ENCODE peak calls at places on chromosome 18, in eight cellular contexts. One of them, this sample, is unnamed.

GRCh38 chr18:52045946-52046345 is 294.1 kb upstream of the DCC start:
- DNase-seq in AG08395: no peak
- DNase-seq in mucosa of descending colon: no peak
- DNase-seq in activated effector memory CD4-positive, alpha-beta T cell treated with anti-CD3 and anti-CD28 coated beads, Interleukin-2, amount 50 U/mL, for 16 hours: no peak
- DNase-seq in OCI-LY7: no peak
- DNase-seq in NCI-H2081: no peak
- DNase-seq in lung: no peak
- DNase-seq in right lobe of liver: no peak
- DNase-seq in this sample: no peak

GRCh38 chr18:63213331-63213900 is 106.2 kb downstream of the BCL2 start:
- DNase-seq in AG08395: no peak
- DNase-seq in mucosa of descending colon: no peak
- DNase-seq in activated effector memory CD4-positive, alpha-beta T cell treated with anti-CD3 and anti-CD28 coated beads, Interleukin-2, amount 50 U/mL, for 16 hours: no peak
- DNase-seq in OCI-LY7: no peak
- DNase-seq in NCI-H2081: no peak
- DNase-seq in lung: no peak
- DNase-seq in right lobe of liver: no peak
- DNase-seq in this sample: no peak

GRCh38 chr18:26089247-26090129 is 925 bp downstream of the SS18 start:
- DNase-seq in AG08395: peak; percentile 2
- DNase-seq in mucosa of descending colon: peak; percentile 24
- DNase-seq in activated effector memory CD4-positive, alpha-beta T cell treated with anti-CD3 and anti-CD28 coated beads, Interleukin-2, amount 50 U/mL, for 16 hours: no peak
- DNase-seq in OCI-LY7: peak; percentile 41
- DNase-seq in NCI-H2081: peak; percentile 13
- DNase-seq in lung: no peak
- DNase-seq in right lobe of liver: no peak
- DNase-seq in this sample: no peak

GRCh38 chr18:58213445-58213844 is 169.4 kb downstream of the NEDD4L start:
- DNase-seq in AG08395: peak; percentile 85
- DNase-seq in mucosa of descending colon: no peak
- DNase-seq in activated effector memory CD4-positive, alpha-beta T cell treated with anti-CD3 and anti-CD28 coated beads, Interleukin-2, amount 50 U/mL, for 16 hours: no peak
- DNase-seq in OCI-LY7: no peak
- DNase-seq in NCI-H2081: no peak
- DNase-seq in lung: no peak
- DNase-seq in right lobe of liver: no peak
- DNase-seq in this sample: no peak

GRCh38 chr18:41809652-41810051 is 145.4 kb upstream of the PIK3C3 start:
- DNase-seq in AG08395: no peak
- DNase-seq in mucosa of descending colon: no peak
- DNase-seq in activated effector memory CD4-positive, alpha-beta T cell treated with anti-CD3 and anti-CD28 coated beads, Interleukin-2, amount 50 U/mL, for 16 hours: no peak
- DNase-seq in OCI-LY7: no peak
- DNase-seq in NCI-H2081: no peak
- DNase-seq in lung: no peak
- DNase-seq in right lobe of liver: no peak
- DNase-seq in this sample: no peak

GRCh38 chr18:48740846-48741485 is 202.1 kb downstream of the CTIF start:
- DNase-seq in AG08395: no peak
- DNase-seq in mucosa of descending colon: no peak
- DNase-seq in activated effector memory CD4-positive, alpha-beta T cell treated with anti-CD3 and anti-CD28 coated beads, Interleukin-2, amount 50 U/mL, for 16 hours: no peak
- DNase-seq in OCI-LY7: no peak
- DNase-seq in NCI-H2081: no peak
- DNase-seq in lung: no peak
- DNase-seq in right lobe of liver: peak; percentile 21
- DNase-seq in this sample: no peak

GRCh38 chr18:43279015-43279758 is 1.9 kb upstream of the SYT4 start:
- DNase-seq in AG08395: no peak
- DNase-seq in mucosa of descending colon: no peak
- DNase-seq in activated effector memory CD4-positive, alpha-beta T cell treated with anti-CD3 and anti-CD28 coated beads, Interleukin-2, amount 50 U/mL, for 16 hours: no peak
- DNase-seq in OCI-LY7: peak; percentile 5
- DNase-seq in NCI-H2081: peak; percentile 97
- DNase-seq in lung: no peak
- DNase-seq in right lobe of liver: no peak
- DNase-seq in this sample: no peak

GRCh38 chr18:2924920-2925319 is 78.1 kb downstream of the EMILIN2 start:
- DNase-seq in AG08395: no peak
- DNase-seq in mucosa of descending colon: no peak
- DNase-seq in activated effector memory CD4-positive, alpha-beta T cell treated with anti-CD3 and anti-CD28 coated beads, Interleukin-2, amount 50 U/mL, for 16 hours: no peak
- DNase-seq in OCI-LY7: no peak
- DNase-seq in NCI-H2081: no peak
- DNase-seq in lung: no peak
- DNase-seq in right lobe of liver: no peak
- DNase-seq in this sample: no peak

GRCh38 chr18:8657873-8658521 is 47.4 kb upstream of the MTCL1 start:
- DNase-seq in AG08395: no peak
- DNase-seq in mucosa of descending colon: no peak
- DNase-seq in activated effector memory CD4-positive, alpha-beta T cell treated with anti-CD3 and anti-CD28 coated beads, Interleukin-2, amount 50 U/mL, for 16 hours: no peak
- DNase-seq in OCI-LY7: no peak
- DNase-seq in NCI-H2081: peak; percentile 40
- DNase-seq in lung: no peak
- DNase-seq in right lobe of liver: no peak
- DNase-seq in this sample: no peak

GRCh38 chr18:46310258-46310657 is 206.1 kb downstream of the HAUS1 start:
- DNase-seq in AG08395: no peak
- DNase-seq in mucosa of descending colon: no peak
- DNase-seq in activated effector memory CD4-positive, alpha-beta T cell treated with anti-CD3 and anti-CD28 coated beads, Interleukin-2, amount 50 U/mL, for 16 hours: no peak
- DNase-seq in OCI-LY7: peak; percentile 1
- DNase-seq in NCI-H2081: no peak
- DNase-seq in lung: peak; percentile 43
- DNase-seq in right lobe of liver: no peak
- DNase-seq in this sample: no peak

GRCh38 chr18:75097491-75098225 is 111.3 kb downstream of the PTGR3 start:
- DNase-seq in AG08395: no peak
- DNase-seq in mucosa of descending colon: no peak
- DNase-seq in activated effector memory CD4-positive, alpha-beta T cell treated with anti-CD3 and anti-CD28 coated beads, Interleukin-2, amount 50 U/mL, for 16 hours: peak; percentile 54
- DNase-seq in OCI-LY7: no peak
- DNase-seq in NCI-H2081: no peak
- DNase-seq in lung: no peak
- DNase-seq in right lobe of liver: no peak
- DNase-seq in this sample: no peak

GRCh38 chr18:47530695-47531094 is 279.2 kb upstream of the SKOR2 start:
- DNase-seq in AG08395: no peak
- DNase-seq in mucosa of descending colon: no peak
- DNase-seq in activated effector memory CD4-positive, alpha-beta T cell treated with anti-CD3 and anti-CD28 coated beads, Interleukin-2, amount 50 U/mL, for 16 hours: no peak
- DNase-seq in OCI-LY7: no peak
- DNase-seq in NCI-H2081: no peak
- DNase-seq in lung: no peak
- DNase-seq in right lobe of liver: no peak
- DNase-seq in this sample: no peak

GRCh38 chr18:59822612-59823275 is 77.1 kb upstream of the PMAIP1 start:
- DNase-seq in AG08395: no peak
- DNase-seq in mucosa of descending colon: no peak
- DNase-seq in activated effector memory CD4-positive, alpha-beta T cell treated with anti-CD3 and anti-CD28 coated beads, Interleukin-2, amount 50 U/mL, for 16 hours: no peak
- DNase-seq in OCI-LY7: no peak
- DNase-seq in NCI-H2081: no peak
- DNase-seq in lung: no peak
- DNase-seq in right lobe of liver: no peak
- DNase-seq in this sample: no peak

GRCh38 chr18:78979058-78979680 is 449 bp upstream of the SALL3 start:
- DNase-seq in AG08395: no peak
- DNase-seq in mucosa of descending colon: no peak
- DNase-seq in activated effector memory CD4-positive, alpha-beta T cell treated with anti-CD3 and anti-CD28 coated beads, Interleukin-2, amount 50 U/mL, for 16 hours: no peak
- DNase-seq in OCI-LY7: no peak
- DNase-seq in NCI-H2081: peak; percentile 13
- DNase-seq in lung: no peak
- DNase-seq in right lobe of liver: no peak
- DNase-seq in this sample: no peak

GRCh38 chr18:47917923-47918610 is 12.4 kb downstream of the SMAD2 start:
- DNase-seq in AG08395: no peak
- DNase-seq in mucosa of descending colon: no peak
- DNase-seq in activated effector memory CD4-positive, alpha-beta T cell treated with anti-CD3 and anti-CD28 coated beads, Interleukin-2, amount 50 U/mL, for 16 hours: no peak
- DNase-seq in OCI-LY7: no peak
- DNase-seq in NCI-H2081: no peak
- DNase-seq in lung: no peak
- DNase-seq in right lobe of liver: no peak
- DNase-seq in this sample: no peak

GRCh38 chr18:63149200-63149587 is 170.4 kb downstream of the BCL2 start:
- DNase-seq in AG08395: no peak
- DNase-seq in mucosa of descending colon: no peak
- DNase-seq in activated effector memory CD4-positive, alpha-beta T cell treated with anti-CD3 and anti-CD28 coated beads, Interleukin-2, amount 50 U/mL, for 16 hours: no peak
- DNase-seq in OCI-LY7: no peak
- DNase-seq in NCI-H2081: no peak
- DNase-seq in lung: no peak
- DNase-seq in right lobe of liver: no peak
- DNase-seq in this sample: no peak

GRCh38 chr18:10261315-10262276 is 192.8 kb upstream of the APCDD1 start:
- DNase-seq in AG08395: no peak
- DNase-seq in mucosa of descending colon: no peak
- DNase-seq in activated effector memory CD4-positive, alpha-beta T cell treated with anti-CD3 and anti-CD28 coated beads, Interleukin-2, amount 50 U/mL, for 16 hours: no peak
- DNase-seq in OCI-LY7: no peak
- DNase-seq in NCI-H2081: no peak
- DNase-seq in lung: no peak
- DNase-seq in right lobe of liver: no peak
- DNase-seq in this sample: no peak